ENCODE peak calls at places on chromosomes 16 and 17, in seven cellular contexts. One of them, this sample, is unnamed.

GRCh38 chr17:76901542-76902197 is 33.5 kb downstream of the MGAT5B start:
- DNase-seq in uterus: peak; percentile 23
- DNase-seq in Peyer's patch: no peak
- DNase-seq in PC-9: no peak
- DNase-seq in IMR-90: no peak
- DNase-seq in heart right ventricle: no peak
- DNase-seq in esophagus muscularis mucosa: no peak
- DNase-seq in this sample: no peak

GRCh38 chr17:63445571-63446217 is 412 bp downstream of the CYB561 start:
- DNase-seq in esophagus muscularis mucosa: no peak
- DNase-seq in IMR-90: no peak
- DNase-seq in uterus: no peak
- DNase-seq in Peyer's patch: no peak
- DNase-seq in heart right ventricle: no peak
- DNase-seq in PC-9: peak; percentile 62
- DNase-seq in this sample: no peak

GRCh38 chr17:1511290-1511689 is 5.1 kb downstream of the INPP5K start:
- DNase-seq in PC-9: no peak
- DNase-seq in esophagus muscularis mucosa: no peak
- DNase-seq in Peyer's patch: no peak
- DNase-seq in heart right ventricle: peak; percentile 48
- DNase-seq in uterus: no peak
- DNase-seq in IMR-90: no peak
- DNase-seq in this sample: peak; percentile 81

GRCh38 chr17:522912-523311 is 170.3 kb upstream of the RPH3AL start:
- DNase-seq in esophagus muscularis mucosa: no peak
- DNase-seq in IMR-90: no peak
- DNase-seq in uterus: no peak
- DNase-seq in Peyer's patch: no peak
- DNase-seq in heart right ventricle: no peak
- DNase-seq in PC-9: no peak
- DNase-seq in this sample: no peak

GRCh38 chr17:57892820-57893595 is 43.2 kb upstream of the MRPS23 start:
- DNase-seq in PC-9: peak; percentile 99
- DNase-seq in heart right ventricle: peak; percentile 82
- DNase-seq in esophagus muscularis mucosa: peak; percentile 98
- DNase-seq in IMR-90: peak; percentile 98
- DNase-seq in Peyer's patch: peak; percentile 73
- DNase-seq in uterus: peak; percentile 92
- DNase-seq in this sample: peak; percentile 98

GRCh38 chr16:8852534-8852933 is 16.3 kb downstream of the CARHSP1 start:
- DNase-seq in heart right ventricle: no peak
- DNase-seq in Peyer's patch: peak; percentile 34
- DNase-seq in uterus: no peak
- DNase-seq in PC-9: no peak
- DNase-seq in esophagus muscularis mucosa: no peak
- DNase-seq in IMR-90: no peak
- DNase-seq in this sample: no peak

GRCh38 chr17:63151981-63152523 is 186.0 kb downstream of the TANC2 start:
- DNase-seq in PC-9: no peak
- DNase-seq in esophagus muscularis mucosa: no peak
- DNase-seq in heart right ventricle: no peak
- DNase-seq in Peyer's patch: no peak
- DNase-seq in uterus: no peak
- DNase-seq in IMR-90: peak; percentile 63
- DNase-seq in this sample: no peak

GRCh38 chr17:79563237-79564013 is 47.4 kb downstream of the RBFOX3 start:
- DNase-seq in esophagus muscularis mucosa: no peak
- DNase-seq in uterus: no peak
- DNase-seq in heart right ventricle: no peak
- DNase-seq in Peyer's patch: no peak
- DNase-seq in PC-9: no peak
- DNase-seq in IMR-90: no peak
- DNase-seq in this sample: no peak

GRCh38 chr17:63783522-63783921 is 9.6 kb downstream of the DDX42 start:
- DNase-seq in IMR-90: no peak
- DNase-seq in heart right ventricle: no peak
- DNase-seq in esophagus muscularis mucosa: no peak
- DNase-seq in PC-9: no peak
- DNase-seq in Peyer's patch: no peak
- DNase-seq in uterus: no peak
- DNase-seq in this sample: no peak

GRCh38 chr17:17942846-17943245 is 29.4 kb downstream of the TOM1L2 start:
- DNase-seq in uterus: no peak
- DNase-seq in PC-9: peak; percentile 73
- DNase-seq in heart right ventricle: no peak
- DNase-seq in Peyer's patch: no peak
- DNase-seq in IMR-90: peak; percentile 62
- DNase-seq in esophagus muscularis mucosa: no peak
- DNase-seq in this sample: no peak

GRCh38 chr17:73387746-73388577 is 76.2 kb upstream of the CDC42EP4 start:
- DNase-seq in IMR-90: no peak
- DNase-seq in Peyer's patch: no peak
- DNase-seq in heart right ventricle: no peak
- DNase-seq in esophagus muscularis mucosa: no peak
- DNase-seq in PC-9: no peak
- DNase-seq in uterus: no peak
- DNase-seq in this sample: no peak

GRCh38 chr17:35056013-35056412 is 7.5 kb downstream of the RFFL start:
- DNase-seq in Peyer's patch: no peak
- DNase-seq in heart right ventricle: no peak
- DNase-seq in PC-9: no peak
- DNase-seq in esophagus muscularis mucosa: no peak
- DNase-seq in uterus: no peak
- DNase-seq in IMR-90: no peak
- DNase-seq in this sample: no peak

GRCh38 chr17:65181237-65182061 is 44.3 kb downstream of the RGS9 start:
- DNase-seq in heart right ventricle: no peak
- DNase-seq in uterus: no peak
- DNase-seq in esophagus muscularis mucosa: no peak
- DNase-seq in PC-9: no peak
- DNase-seq in Peyer's patch: no peak
- DNase-seq in IMR-90: no peak
- DNase-seq in this sample: no peak

GRCh38 chr17:31144427-31144826 is 49.6 kb downstream of the NF1 start:
- DNase-seq in IMR-90: no peak
- DNase-seq in PC-9: no peak
- DNase-seq in Peyer's patch: no peak
- DNase-seq in heart right ventricle: no peak
- DNase-seq in esophagus muscularis mucosa: no peak
- DNase-seq in uterus: no peak
- DNase-seq in this sample: no peak

GRCh38 chr16:84486126-84486525 is 18.3 kb downstream of the MEAK7 start:
- DNase-seq in Peyer's patch: no peak
- DNase-seq in IMR-90: no peak
- DNase-seq in uterus: no peak
- DNase-seq in esophagus muscularis mucosa: no peak
- DNase-seq in heart right ventricle: no peak
- DNase-seq in PC-9: no peak
- DNase-seq in this sample: no peak

GRCh38 chr17:10177131-10177920 is 21.1 kb downstream of the GAS7 start:
- DNase-seq in Peyer's patch: no peak
- DNase-seq in heart right ventricle: no peak
- DNase-seq in esophagus muscularis mucosa: no peak
- DNase-seq in PC-9: no peak
- DNase-seq in uterus: no peak
- DNase-seq in IMR-90: no peak
- DNase-seq in this sample: no peak

GRCh38 chr16:57614546-57615343 is 13.7 kb upstream of the ADGRG1 start:
- DNase-seq in PC-9: no peak
- DNase-seq in IMR-90: no peak
- DNase-seq in Peyer's patch: peak; percentile 33
- DNase-seq in esophagus muscularis mucosa: no peak
- DNase-seq in heart right ventricle: no peak
- DNase-seq in uterus: no peak
- DNase-seq in this sample: peak; percentile 42

GRCh38 chr16:27784351-27785306 is 234.7 kb downstream of the KATNIP start:
- DNase-seq in heart right ventricle: no peak
- DNase-seq in IMR-90: no peak
- DNase-seq in uterus: no peak
- DNase-seq in PC-9: no peak
- DNase-seq in Peyer's patch: no peak
- DNase-seq in esophagus muscularis mucosa: no peak
- DNase-seq in this sample: no peak

GRCh38 chr16:2061023-2061422 is 13.2 kb downstream of the TSC2 start:
- DNase-seq in esophagus muscularis mucosa: no peak
- DNase-seq in IMR-90: no peak
- DNase-seq in Peyer's patch: no peak
- DNase-seq in uterus: no peak
- DNase-seq in PC-9: no peak
- DNase-seq in heart right ventricle: no peak
- DNase-seq in this sample: no peak

GRCh38 chr17:81059026-81059425 is 24.1 kb downstream of the BAIAP2 start:
- DNase-seq in esophagus muscularis mucosa: no peak
- DNase-seq in heart right ventricle: no peak
- DNase-seq in uterus: no peak
- DNase-seq in PC-9: no peak
- DNase-seq in Peyer's patch: no peak
- DNase-seq in IMR-90: no peak
- DNase-seq in this sample: no peak

GRCh38 chr17:81063488-81064093 is 28.6 kb downstream of the BAIAP2 start:
- DNase-seq in IMR-90: no peak
- DNase-seq in uterus: no peak
- DNase-seq in heart right ventricle: no peak
- DNase-seq in PC-9: no peak
- DNase-seq in Peyer's patch: no peak
- DNase-seq in esophagus muscularis mucosa: no peak
- DNase-seq in this sample: no peak

GRCh38 chr17:81060416-81060815 is 25.5 kb downstream of the BAIAP2 start:
- DNase-seq in heart right ventricle: no peak
- DNase-seq in IMR-90: no peak
- DNase-seq in esophagus muscularis mucosa: no peak
- DNase-seq in PC-9: no peak
- DNase-seq in uterus: no peak
- DNase-seq in Peyer's patch: no peak
- DNase-seq in this sample: no peak

GRCh38 chr17:81062014-81062413 is 27.1 kb downstream of the BAIAP2 start:
- DNase-seq in uterus: no peak
- DNase-seq in PC-9: no peak
- DNase-seq in IMR-90: no peak
- DNase-seq in Peyer's patch: no peak
- DNase-seq in esophagus muscularis mucosa: no peak
- DNase-seq in heart right ventricle: no peak
- DNase-seq in this sample: no peak

DNA sequence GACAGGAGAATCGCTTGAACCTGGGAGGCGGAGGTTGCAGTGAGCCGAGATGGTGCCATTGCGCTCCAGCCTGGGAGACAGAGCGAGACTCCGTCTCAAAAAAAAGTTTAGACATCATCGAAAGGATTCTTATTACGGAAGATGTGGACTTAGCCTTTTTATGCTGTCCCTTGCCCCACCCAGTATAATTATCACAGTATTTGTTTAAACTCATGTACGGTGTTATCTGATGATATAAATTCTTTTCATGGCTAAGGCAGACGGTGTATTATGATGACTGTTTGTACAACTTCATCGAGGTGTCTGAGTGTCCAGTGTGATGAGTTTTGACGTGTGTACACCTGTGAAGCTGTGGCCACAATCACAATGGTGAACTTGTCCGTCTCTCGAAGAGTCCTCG is 26.1 kb downstream of the BAIAP2 start:
- DNase-seq in heart right ventricle: no peak
- DNase-seq in esophagus muscularis mucosa: no peak
- DNase-seq in PC-9: no peak
- DNase-seq in uterus: no peak
- DNase-seq in Peyer's patch: no peak
- DNase-seq in IMR-90: no peak
- DNase-seq in this sample: no peak
- TF ChIP-seq CTCF in heart right ventricle: no peak
- TF ChIP-seq CTCF in esophagus muscularis mucosa: no peak
- TF ChIP-seq CTCF in PC-9: no peak
- TF ChIP-seq CTCF in uterus: no peak
- TF ChIP-seq CTCF in Peyer's patch: no peak
- TF ChIP-seq CTCF in IMR-90: no peak
- TF ChIP-seq CTCF in this sample: no peak

GRCh38 chr16:11354733-11355574 is 9.7 kb downstream of the RMI2 start:
- DNase-seq in IMR-90: peak; percentile 92
- DNase-seq in uterus: no peak
- DNase-seq in esophagus muscularis mucosa: no peak
- DNase-seq in Peyer's patch: no peak
- DNase-seq in PC-9: no peak
- DNase-seq in heart right ventricle: no peak
- DNase-seq in this sample: no peak
- H3K27ac ChIP-seq in IMR-90: peak overlapping the region; percentile 95
- H3K27ac ChIP-seq in uterus: peak overlapping the region; percentile 68
- H3K27ac ChIP-seq in esophagus muscularis mucosa: peak overlapping the region; percentile 13
- H3K27ac ChIP-seq in Peyer's patch: peak overlapping the region; percentile 12
- H3K27ac ChIP-seq in PC-9: no peak overlapping the region
- H3K27ac ChIP-seq in heart right ventricle: no peak overlapping the region
- H3K27ac ChIP-seq in this sample: no peak overlapping the region

DNA sequence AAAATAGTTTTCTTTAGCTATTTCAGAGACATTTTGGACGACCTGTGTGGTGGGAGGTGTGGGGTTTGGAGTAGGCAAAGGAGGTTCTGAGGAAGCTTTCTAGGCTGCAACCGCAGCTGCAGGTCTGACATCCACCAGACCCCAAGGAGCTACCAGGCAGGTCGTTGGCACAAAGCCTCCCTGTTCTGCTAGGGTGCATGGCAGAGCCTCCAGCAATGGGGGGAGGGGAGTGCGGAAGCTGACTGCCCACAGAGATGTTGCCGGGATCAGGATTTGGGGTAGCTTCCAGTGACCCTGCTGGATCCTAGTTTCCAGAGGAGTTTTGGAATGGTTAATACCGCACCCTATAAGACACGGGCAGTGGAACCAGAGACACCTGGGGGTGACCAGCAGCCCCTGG is 58.4 kb downstream of the RAP1GAP2 start:
- DNase-seq in uterus: peak; percentile 25
- DNase-seq in esophagus muscularis mucosa: no peak
- DNase-seq in PC-9: no peak
- DNase-seq in heart right ventricle: peak; percentile 49
- DNase-seq in Peyer's patch: no peak
- DNase-seq in IMR-90: no peak
- DNase-seq in this sample: no peak
- H3K4me3 ChIP-seq in uterus: peak overlapping the region; percentile 17
- H3K4me3 ChIP-seq in esophagus muscularis mucosa: peak overlapping the region; percentile 81
- H3K4me3 ChIP-seq in PC-9: peak overlapping the region; percentile 89
- H3K4me3 ChIP-seq in heart right ventricle: peak overlapping the region; percentile 61
- H3K4me3 ChIP-seq in Peyer's patch: peak overlapping the region; percentile 72
- H3K4me3 ChIP-seq in IMR-90: peak overlapping the region; percentile 89
- H3K4me3 ChIP-seq in this sample: peak overlapping the region; percentile 71

GRCh38 chr17:49843774-49844350 is 4.0 kb downstream of the TAC4 start:
- DNase-seq in PC-9: no peak
- DNase-seq in Peyer's patch: no peak
- DNase-seq in IMR-90: no peak
- DNase-seq in uterus: no peak
- DNase-seq in esophagus muscularis mucosa: no peak
- DNase-seq in heart right ventricle: no peak
- DNase-seq in this sample: no peak

GRCh38 chr17:49836111-49837030 is 11.5 kb downstream of the TAC4 start:
- DNase-seq in Peyer's patch: no peak
- DNase-seq in uterus: no peak
- DNase-seq in IMR-90: peak; percentile 68
- DNase-seq in esophagus muscularis mucosa: no peak
- DNase-seq in PC-9: no peak
- DNase-seq in heart right ventricle: no peak
- DNase-seq in this sample: no peak

GRCh38 chr17:49842846-49843245 is 5.0 kb downstream of the TAC4 start:
- DNase-seq in uterus: no peak
- DNase-seq in IMR-90: peak; percentile 21
- DNase-seq in Peyer's patch: no peak
- DNase-seq in PC-9: no peak
- DNase-seq in esophagus muscularis mucosa: no peak
- DNase-seq in heart right ventricle: no peak
- DNase-seq in this sample: no peak

GRCh38 chr17:49845210-49845782 is 2.6 kb downstream of the TAC4 start:
- DNase-seq in heart right ventricle: peak; percentile 61
- DNase-seq in IMR-90: no peak
- DNase-seq in PC-9: no peak
- DNase-seq in uterus: no peak
- DNase-seq in esophagus muscularis mucosa: no peak
- DNase-seq in Peyer's patch: no peak
- DNase-seq in this sample: peak; percentile 84

GRCh38 chr17:49841548-49841947 is 6.3 kb downstream of the TAC4 start:
- DNase-seq in IMR-90: no peak
- DNase-seq in esophagus muscularis mucosa: no peak
- DNase-seq in Peyer's patch: no peak
- DNase-seq in heart right ventricle: no peak
- DNase-seq in PC-9: no peak
- DNase-seq in uterus: no peak
- DNase-seq in this sample: no peak
- TF ChIP-seq CTCF in IMR-90: no peak
- TF ChIP-seq CTCF in esophagus muscularis mucosa: no peak
- TF ChIP-seq CTCF in Peyer's patch: no peak
- TF ChIP-seq CTCF in heart right ventricle: no peak
- TF ChIP-seq CTCF in PC-9: no peak
- TF ChIP-seq CTCF in uterus: no peak
- TF ChIP-seq CTCF in this sample: no peak

This sample was measured in tibial artery.